ENCODE peak calls at places on chromosomes 2 and 18, in seven cellular contexts. W is lung; V is endodermal cell; S is brain microvascular endothelial cell; R is IMR-90; J is CD8-positive, alpha-beta memory T cell; U is mesendoderm. E is an unnamed sample.

GRCh38 chr18:24333116-24333515 is 64.5 kb downstream of the OSBPL1A start:
- DNase-seq in V (no peak), S (no peak), U (no peak), R (no peak), J (no peak), W (no peak), E (no peak)

GRCh38 chr2:46855805-46856204 is 59.8 kb downstream of the MCFD2 start:
- DNase-seq in S (no peak), R (no peak), V (no peak), U (no peak), J (no peak), W (no peak), E (no peak)

GRCh38 chr2:239499989-239500914 is 99.4 kb upstream of the HDAC4 start:
- DNase-seq in U (no peak), S (no peak), W (no peak), R (no peak), V (no peak), J (no peak), E (no peak)

GRCh38 chr18:47595816-47596501 is 334.5 kb downstream of the SMAD2 start:
- DNase-seq in U (peak), S (no peak), R (no peak), V (peak), W (no peak), J (no peak), E (no peak)

GRCh38 chr2:68847751-68848150 is 23.4 kb downstream of the BMP10 start:
- DNase-seq in R (no peak), W (no peak), U (no peak), S (no peak), J (no peak), V (no peak), E (no peak)

GRCh38 chr2:54773838-54774237 is 50.4 kb downstream of the EML6 start:
- DNase-seq in U (peak), V (peak), W (no peak), S (no peak), J (no peak), R (no peak), E (peak)

GRCh38 chr2:126783341-126783740 is 115.3 kb upstream of the TEX51 start:
- DNase-seq in V (no peak), S (no peak), R (no peak), U (no peak), W (no peak), J (no peak), E (no peak)

GRCh38 chr18:9700261-9700796 is 7.8 kb upstream of the RAB31 start:
- DNase-seq in S (peak), R (peak), W (no peak), U (peak), J (no peak), V (peak), E (no peak)

GRCh38 chr2:74843371-74844298 is 9.7 kb downstream of the HK2 start:
- DNase-seq in J (no peak), S (peak), R (peak), U (peak), W (no peak), V (no peak), E (peak)

GRCh38 chr2:130869441-130870160 is 32.9 kb downstream of the ARHGEF4 start:
- DNase-seq in R (no peak), V (peak), J (no peak), U (no peak), W (no peak), S (no peak), E (no peak)

GRCh38 chr2:177174456-177174855 is 38.1 kb upstream of the HNRNPA3 start:
- DNase-seq in R (no peak), W (no peak), S (no peak), U (no peak), V (no peak), J (no peak), E (no peak)

GRCh38 chr2:10877691-10878111 is 34.0 kb upstream of the KCNF1 start:
- DNase-seq in S (no peak), J (no peak), W (no peak), U (no peak), V (peak), R (peak), E (peak)

GRCh38 chr18:48797841-48798255 is 152.9 kb downstream of the SMAD7 start:
- DNase-seq in V (peak), U (peak), J (no peak), R (no peak), W (no peak), S (no peak), E (no peak)

GRCh38 chr2:216298719-216299118 is 73.6 kb downstream of the MARCHF4 start:
- DNase-seq in U (no peak), R (peak), V (no peak), S (peak), W (no peak), J (no peak), E (peak)

GRCh38 chr2:47011696-47012095 is 96.1 kb upstream of the MCFD2 start:
- DNase-seq in J (no peak), U (no peak), V (no peak), R (no peak), S (no peak), W (no peak), E (no peak)

GRCh38 chr2:134120718-134121630 is 132.9 kb upstream of the MGAT5 start:
- DNase-seq in R (peak), U (peak), W (peak), V (peak), S (peak), J (peak), E (peak)

GRCh38 chr2:95271381-95271971 is 2.8 kb upstream of the PROM2 start:
- DNase-seq in R (no peak), W (no peak), U (no peak), S (no peak), V (peak), J (no peak), E (no peak)

GRCh38 chr18:64720781-64721464 is 572.0 kb upstream of the LINC00305 start:
- DNase-seq in S (no peak), J (no peak), W (no peak), U (peak), R (no peak), V (peak), E (no peak)

GRCh38 chr2:188235364-188235763 is 56.3 kb upstream of the GULP1 start:
- DNase-seq in S (no peak), W (no peak), J (no peak), R (no peak), U (no peak), V (no peak), E (no peak)

GRCh38 chr2:202681688-202682205 is 47.0 kb downstream of the FAM117B start:
- DNase-seq in R (no peak), S (no peak), U (no peak), W (no peak), J (no peak), V (no peak), E (no peak)

GRCh38 chr2:58614259-58614658 is 373.1 kb upstream of the FANCL start:
- DNase-seq in J (no peak), R (no peak), U (no peak), V (no peak), W (no peak), S (no peak), E (no peak)

GRCh38 chr2:43609304-43609883 is 13.6 kb upstream of the THADA start:
- DNase-seq in S (peak), W (no peak), J (no peak), U (peak), V (peak), R (peak), E (peak)

GRCh38 chr2:151063271-151063670 is 198.4 kb downstream of the RBM43 start:
- DNase-seq in V (no peak), R (peak), U (peak), W (no peak), S (peak), J (no peak), E (peak)

GRCh38 chr2:239161711-239162140 is 239.1 kb downstream of the HDAC4 start:
- DNase-seq in S (no peak), V (peak), U (no peak), R (no peak), W (no peak), J (no peak), E (no peak)

GRCh38 chr2:172836386-172837200 is 100.9 kb downstream of the RAPGEF4 start:
- DNase-seq in S (peak), U (peak), R (peak), V (no peak), J (no peak), W (no peak), E (peak)

GRCh38 chr2:189221811-189222210 is 42.2 kb upstream of the COL5A2 start:
- DNase-seq in W (no peak), U (no peak), R (peak), S (no peak), V (no peak), J (no peak), E (peak)

GRCh38 chr2:45944075-45944474 is 292.6 kb downstream of the PRKCE start:
- DNase-seq in J (no peak), W (no peak), R (peak), S (peak), V (no peak), U (peak), E (peak)

GRCh38 chr2:171394164-171394725 is 39.5 kb downstream of the METTL8 start:
- DNase-seq in W (no peak), S (no peak), R (no peak), J (no peak), U (no peak), V (no peak), E (no peak)

GRCh38 chr2:38440655-38441054 is 63.6 kb upstream of the ATL2 start:
- DNase-seq in R (no peak), J (no peak), W (no peak), U (peak), V (peak), S (no peak), E (no peak)

GRCh38 chr2:241189856-241190201 is 1.4 kb downstream of the ANO7 start:
- DNase-seq in R (no peak), V (peak), J (no peak), U (no peak), W (no peak), S (no peak), E (no peak)

GRCh38 chr2:96265349-96265839 is 403 bp downstream of the TMEM127 start:
- DNase-seq in W (peak), V (peak), U (no peak), R (no peak), S (no peak), J (peak), E (peak)

GRCh38 chr18:23992119-23992940 is 22.2 kb upstream of the TTC39C start:
- DNase-seq in V (no peak), S (no peak), U (no peak), R (peak), W (peak), J (peak), E (no peak)

GRCh38 chr18:62735387-62735786 is 20.0 kb downstream of the PHLPP1 start:
- DNase-seq in J (no peak), U (no peak), S (no peak), W (no peak), R (no peak), V (no peak), E (no peak)

GRCh38 chr2:222604749-222605515 is 51.0 kb downstream of the FARSB start:
- DNase-seq in U (no peak), W (no peak), R (no peak), V (no peak), J (no peak), S (no peak), E (no peak)

GRCh38 chr2:30217644-30218361 is 13.5 kb upstream of the LBH start:
- DNase-seq in R (no peak), V (peak), W (peak), U (no peak), S (no peak), J (no peak), E (no peak)

GRCh38 chr2:75609334-75609689 is 37.3 kb upstream of the MRPL19 start:
- DNase-seq in V (no peak), R (no peak), W (no peak), J (no peak), S (no peak), U (no peak), E (no peak)

GRCh38 chr2:37324786-37325624 is at the start of gene PRKD3:
- DNase-seq in S (peak), W (peak), R (peak), V (peak), U (peak), J (peak), E (peak)

GRCh38 chr2:24297663-24298062 is 62.7 kb downstream of the ITSN2 start:
- DNase-seq in W (no peak), J (no peak), V (no peak), R (peak), U (no peak), S (no peak), E (no peak)

GRCh38 chr2:191038741-191039140 is 24.8 kb upstream of the STAT1 start:
- DNase-seq in S (peak), V (no peak), J (no peak), U (no peak), W (no peak), R (peak), E (no peak)

GRCh38 chr2:142869461-142870106 is 7.9 kb upstream of the KYNU start:
- DNase-seq in W (no peak), R (no peak), U (no peak), J (no peak), V (no peak), S (no peak), E (no peak)

GRCh38 chr2:142870516-142870915 is 6.9 kb upstream of the KYNU start:
- DNase-seq in J (no peak), W (no peak), R (peak), U (no peak), V (no peak), S (no peak), E (peak)

GRCh38 chr2:142873850-142874287 is 3.6 kb upstream of the KYNU start:
- DNase-seq in W (no peak), U (no peak), V (no peak), R (peak), S (no peak), J (no peak), E (no peak)

GRCh38 chr2:142872900-142873724 is 4.4 kb upstream of the KYNU start:
- DNase-seq in S (peak), R (peak), W (no peak), U (no peak), J (no peak), V (no peak), E (peak)

DNA sequence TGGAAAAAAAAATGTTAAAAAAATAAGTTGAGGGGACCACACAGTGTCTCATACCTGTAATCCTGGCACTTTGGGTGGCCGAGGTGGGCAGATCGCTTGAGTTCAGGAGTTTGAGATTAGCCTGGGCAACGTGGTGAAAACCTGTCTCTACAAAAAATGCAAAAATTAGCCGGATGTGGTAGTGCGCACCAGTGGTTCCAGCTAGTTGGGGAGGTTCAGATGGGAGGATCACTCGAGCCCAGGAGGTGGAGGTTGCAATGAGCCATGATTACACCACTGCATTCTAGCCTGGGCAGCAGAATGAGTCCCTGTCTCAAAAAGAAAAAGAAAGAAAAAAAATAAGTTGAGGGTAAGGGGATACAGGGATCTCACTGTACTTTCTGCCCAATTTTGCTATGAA is 6.1 kb upstream of the KYNU start:
- DNase-seq in S (no peak), J (no peak), U (no peak), V (no peak), R (no peak), W (no peak), E (no peak)
- H3K4me3 ChIP-seq in S (no peak), J (no peak), U (no peak), V (no peak), R (no peak), W (no peak), E (no peak)

GRCh38 chr2:12177052-12177994 is 430.9 kb downstream of the LPIN1 start:
- DNase-seq in W (no peak), S (peak), V (no peak), R (peak), J (no peak), U (peak), E (peak)
- H3K4me3 ChIP-seq in W (no peak), S (no peak), V (no peak), R (no peak), J (peak), U (no peak), E (no peak)

GRCh38 chr2:231597627-231598026 is 5.0 kb downstream of the TEX44 start:
- DNase-seq in V (no peak), S (no peak), U (no peak), R (no peak), J (no peak), W (no peak), E (no peak)
- H3K4me3 ChIP-seq in V (no peak), S (no peak), U (no peak), R (no peak), J (no peak), W (no peak), E (no peak)

GRCh38 chr18:58898427-58898826 is 33.8 kb downstream of the ZNF532 start:
- DNase-seq in J (no peak), R (no peak), S (no peak), V (no peak), U (no peak), W (no peak), E (no peak)

GRCh38 chr18:58897994-58898393 is 33.3 kb downstream of the ZNF532 start:
- DNase-seq in S (no peak), V (no peak), J (no peak), R (no peak), W (no peak), U (no peak), E (no peak)

GRCh38 chr18:58901143-58901542 is 36.5 kb downstream of the ZNF532 start:
- DNase-seq in U (no peak), V (peak), S (no peak), W (no peak), R (no peak), J (no peak), E (no peak)

GRCh38 chr18:58901783-58902182 is 37.1 kb downstream of the ZNF532 start:
- DNase-seq in R (no peak), S (no peak), V (no peak), J (no peak), W (no peak), U (no peak), E (no peak)

GRCh38 chr18:58900015-58900649 is 35.5 kb downstream of the ZNF532 start:
- DNase-seq in V (no peak), R (no peak), S (no peak), W (no peak), U (no peak), J (no peak), E (peak)
- H3K4me3 ChIP-seq in V (no peak), R (no peak), S (no peak), W (no peak), U (no peak), J (no peak), E (no peak)